ENCODE peak calls at places on chromosomes 11 and 22, in four cellular contexts. P is A549, D is mammary epithelial cell, J is IMR-90. L is an unnamed sample.

GRCh38 chr11:34749666-34750659 is 129.1 kb downstream of the EHF start:
- DNase-seq in D (peak), P (no peak), J (peak), L (no peak)

GRCh38 chr11:12125609-12126149 is 15.3 kb downstream of the MICAL2 start:
- DNase-seq in J (peak), D (peak), P (no peak), L (no peak)

GRCh38 chr11:12287009-12287373 is 90.4 kb upstream of the PARVA start:
- DNase-seq in J (peak), P (peak), D (peak), L (no peak)

GRCh38 chr11:62020661-62021060 is 53.2 kb upstream of the FTH1 start:
- DNase-seq in D (peak), J (no peak), P (no peak), L (no peak)

GRCh38 chr22:50583294-50583865 is 731 bp upstream of the CHKB start:
- DNase-seq in D (no peak), J (no peak), P (no peak), L (no peak)

GRCh38 chr11:121578216-121579063 is 125.7 kb upstream of the SORL1-AS1 start:
- DNase-seq in J (peak), D (no peak), P (no peak), L (no peak)

GRCh38 chr22:30922151-30922611 is 46.4 kb downstream of the MORC2 start:
- DNase-seq in J (peak), P (no peak), D (peak), L (no peak)

GRCh38 chr11:46642627-46643335 is 25.4 kb downstream of the ATG13 start:
- DNase-seq in J (no peak), D (no peak), P (no peak), L (no peak)

GRCh38 chr11:62340269-62340901 is 3.1 kb downstream of the ASRGL1 start:
- DNase-seq in D (peak), P (peak), J (peak), L (peak)

GRCh38 chr11:19216709-19217374 is 15.1 kb upstream of the CSRP3 start:
- DNase-seq in P (no peak), J (no peak), D (peak), L (no peak)

GRCh38 chr22:44120314-44120704 is 60.4 kb upstream of the PARVG start:
- DNase-seq in D (no peak), P (no peak), J (no peak), L (no peak)

DNA sequence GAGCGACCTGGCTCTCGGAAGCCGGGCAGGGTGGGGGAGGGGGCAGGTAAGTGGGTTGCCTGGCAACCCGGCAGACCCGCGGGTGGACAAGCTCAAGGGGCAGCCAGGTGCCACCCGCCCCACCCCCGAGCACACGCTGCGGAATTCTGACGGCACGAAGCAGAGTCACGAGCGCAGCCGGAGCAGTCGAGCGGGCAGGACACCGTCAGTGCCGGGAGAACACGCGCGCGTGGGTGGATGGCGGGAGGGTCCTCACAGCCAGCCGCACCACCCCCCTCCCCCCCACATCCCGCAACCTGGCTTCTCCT is 133.2 kb upstream of the HSD17B12 start:
- DNase-seq in D (no peak), J (no peak), P (no peak), L (no peak)
- H3K4me2 ChIP-seq in D (peak), J (no peak), P (peak), L (peak)

GRCh38 chr11:129215506-129216245 is 23.6 kb upstream of the ARHGAP32 start:
- DNase-seq in P (no peak), J (no peak), D (peak), L (peak)
- H3K27ac ChIP-seq in P (no peak), J (no peak), D (no peak), L (peak)

DNA sequence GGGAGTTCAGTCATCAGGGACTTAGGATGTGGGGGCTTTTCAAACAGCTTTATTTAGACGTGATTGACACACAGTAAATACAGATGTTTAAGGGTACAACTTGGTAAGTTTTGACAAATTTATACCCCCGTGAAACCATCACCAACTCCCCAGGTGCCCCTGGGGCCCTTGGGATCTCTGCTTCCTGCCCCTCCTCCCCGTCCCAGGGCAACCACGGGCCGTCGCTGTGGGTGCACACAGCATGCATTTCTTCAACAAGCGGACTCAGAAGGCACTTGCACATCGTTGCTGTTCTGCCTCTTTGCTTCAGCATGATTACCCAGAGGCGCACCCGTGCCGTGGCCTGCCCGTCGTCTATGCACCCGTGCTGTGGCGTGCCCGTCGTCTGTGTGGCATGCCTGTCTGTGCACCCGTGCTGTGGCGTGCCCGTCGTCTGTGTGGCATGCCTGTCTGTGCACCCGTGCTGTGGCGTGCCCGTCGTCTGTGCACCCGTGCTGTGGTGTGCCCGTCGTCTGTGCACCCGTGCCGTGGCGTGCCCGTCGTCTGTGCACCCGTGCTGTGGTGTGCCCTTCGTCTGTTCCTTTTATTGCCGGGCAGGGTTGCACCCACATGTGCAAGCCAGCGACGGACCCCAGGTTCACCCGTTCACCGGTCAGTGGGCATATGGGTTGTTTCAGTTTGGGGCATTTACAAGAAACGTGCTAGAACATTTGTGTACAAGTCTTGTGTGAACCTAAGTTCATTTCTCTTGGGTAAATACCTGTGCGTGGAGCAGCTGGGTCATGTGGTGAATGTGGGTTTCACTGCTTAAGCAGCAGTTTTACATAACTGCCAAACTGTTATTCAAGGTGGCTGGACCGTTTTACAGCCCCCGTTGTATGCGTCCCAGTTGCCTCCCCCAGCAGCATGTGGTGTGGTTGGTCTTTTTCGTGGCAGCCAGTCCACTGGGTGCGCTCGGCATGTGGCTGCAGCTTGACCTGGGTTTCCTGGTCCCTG is 8.3 kb downstream of the CD81 start:
- DNase-seq in D (no peak), P (no peak), J (no peak), L (no peak)
- H3K4me2 ChIP-seq in D (no peak), P (no peak), J (no peak), L (no peak)

GRCh38 chr22:38788417-38788816 is 5.5 kb downstream of the DNAL4 start:
- DNase-seq in P (no peak), D (peak), J (peak), L (no peak)
- H3K27ac ChIP-seq in P (peak), D (no peak), J (peak), L (no peak)

DNA sequence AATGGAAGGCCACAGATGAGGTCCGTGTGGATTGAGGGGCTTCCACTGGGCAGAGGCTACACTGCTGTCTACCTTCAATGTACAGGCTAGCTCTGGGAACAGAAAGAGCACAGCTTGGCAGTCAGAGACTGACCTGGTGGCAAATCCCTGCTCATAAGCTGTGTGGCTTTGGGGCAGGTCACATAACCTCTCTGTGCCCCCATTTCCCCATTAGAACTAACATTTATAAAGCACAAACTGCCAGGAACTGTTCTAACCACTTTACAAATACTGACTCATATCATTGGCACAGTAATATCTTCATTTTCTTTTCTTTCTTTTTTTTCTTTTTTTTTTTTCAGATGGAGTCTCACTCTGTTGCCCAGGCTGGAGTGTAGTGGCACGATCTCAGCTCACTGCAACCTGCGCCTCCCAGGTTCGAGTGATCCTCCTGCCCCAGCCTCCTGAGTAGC is 3.1 kb downstream of the FOSL1 start:
- DNase-seq in J (no peak), D (no peak), P (no peak), L (no peak)
- H3K4me2 ChIP-seq in J (peak), D (peak), P (peak), L (no peak)

DNA sequence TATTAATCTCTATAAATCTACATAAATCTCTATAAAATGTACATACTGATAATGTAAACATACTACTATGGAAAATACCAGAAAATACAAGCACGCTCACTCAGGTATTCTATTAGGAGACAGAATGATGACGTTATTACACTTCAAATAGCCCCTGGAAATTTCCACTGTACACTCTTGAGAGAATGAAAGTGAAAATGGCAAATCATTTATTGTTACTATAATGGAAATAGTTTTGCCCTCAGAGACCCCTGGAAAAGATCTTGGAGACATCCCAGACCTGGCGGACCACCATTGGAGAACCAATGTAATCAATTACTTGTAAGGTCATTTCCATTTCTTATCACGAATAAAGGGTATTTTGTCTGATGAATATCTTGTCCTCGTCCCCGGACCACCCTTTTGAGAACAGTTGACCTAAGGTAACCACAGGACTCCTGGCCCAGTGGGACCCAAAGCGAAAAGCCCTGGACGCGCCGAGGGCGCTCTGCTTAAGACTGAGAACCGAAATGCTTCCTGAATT is 509 bp upstream of the PRRG4 start:
- DNase-seq in D (peak), P (no peak), J (no peak), L (no peak)
- H3K27ac ChIP-seq in D (peak), P (peak), J (no peak), L (no peak)